ENCODE peak calls at places on chromosomes 7 and 10, in seven cellular contexts. X, D, Q, A, R, M and B are unnamed samples.

GRCh38 chr10:118966131-118967125 is 63.1 kb upstream of the NANOS1 start:
- DNase-seq in D (no peak), X (no peak), M (no peak), A (no peak), R (no peak), Q (no peak), B (peak; percentile 25)

GRCh38 chr10:86364551-86365345 is 1.8 kb downstream of the GRID1 start:
- DNase-seq in D (no peak), A (peak; percentile 58), M (peak; percentile 19), X (peak; percentile 79), Q (no peak), R (peak; percentile 64), B (no peak)

GRCh38 chr7:55415173-55415778 is 50.1 kb downstream of the LANCL2 start:
- DNase-seq in R (peak; percentile 80), D (peak; percentile 48), X (no peak), Q (peak; percentile 78), A (peak; percentile 76), M (peak; percentile 84), B (peak; percentile 68)

GRCh38 chr10:72254891-72255568 is 18.7 kb upstream of the DDIT4 start:
- DNase-seq in Q (peak; percentile 92), D (no peak), R (peak; percentile 98), A (peak; percentile 95), M (peak; percentile 96), X (peak; percentile 96), B (peak; percentile 94)

GRCh38 chr7:114409750-114410149 is 4.9 kb upstream of the FOXP2 start:
- DNase-seq in R (no peak), Q (no peak), D (no peak), X (no peak), M (no peak), A (no peak), B (no peak)

GRCh38 chr10:14063531-14064317 is 267.0 kb downstream of the FRMD4A start:
- DNase-seq in R (peak; percentile 72), M (no peak), Q (peak; percentile 41), A (no peak), D (peak; percentile 47), X (peak; percentile 73), B (no peak)

GRCh38 chr7:77351539-77352004 is 64.6 kb downstream of the GSAP start:
- DNase-seq in M (no peak), X (no peak), Q (no peak), D (no peak), R (no peak), A (no peak), B (peak; percentile 28)

GRCh38 chr10:70480254-70480861 is 1.8 kb downstream of the PALD1 start:
- DNase-seq in A (no peak), Q (no peak), R (no peak), M (peak; percentile 94), D (no peak), X (no peak), B (no peak)

GRCh38 chr7:149547126-149547525 is 49.5 kb upstream of the ZNF746 start:
- DNase-seq in A (no peak), M (no peak), X (no peak), Q (no peak), R (no peak), D (no peak), B (no peak)

GRCh38 chr10:33494694-33495093 is 160.2 kb upstream of the NRP1 start:
- DNase-seq in R (no peak), D (no peak), M (no peak), A (no peak), X (no peak), Q (no peak), B (no peak)

GRCh38 chr10:119658274-119658673 is 7.1 kb downstream of the BAG3 start:
- DNase-seq in Q (peak; percentile 87), R (peak; percentile 95), D (peak; percentile 71), A (peak; percentile 58), X (peak; percentile 95), M (peak; percentile 86), B (peak; percentile 80)

GRCh38 chr10:52043811-52044210 is 270.3 kb upstream of the DKK1 start:
- DNase-seq in D (no peak), M (no peak), Q (no peak), A (no peak), R (no peak), X (no peak), B (no peak)

GRCh38 chr10:79275431-79275851 is 71.8 kb upstream of the PPIF start:
- DNase-seq in M (peak; percentile 54), R (no peak), A (peak; percentile 74), D (no peak), X (no peak), Q (peak; percentile 71), B (peak; percentile 67)

GRCh38 chr10:50346947-50347346 is 95.6 kb upstream of the ASAH2 start:
- DNase-seq in A (no peak), R (no peak), D (no peak), Q (no peak), M (no peak), X (no peak), B (no peak)

GRCh38 chr10:13773043-13773442 is 186.3 kb downstream of the PRPF18 start:
- DNase-seq in X (no peak), A (no peak), Q (no peak), D (no peak), R (no peak), M (no peak), B (no peak)

GRCh38 chr10:12214763-12215218 is 18.8 kb downstream of the CDC123 start:
- DNase-seq in R (no peak), D (peak; percentile 24), Q (no peak), X (no peak), A (no peak), M (peak; percentile 40), B (no peak)

GRCh38 chr7:133783276-133783675 is 343.9 kb upstream of the LRGUK start:
- DNase-seq in Q (no peak), M (no peak), X (no peak), D (no peak), A (no peak), R (no peak), B (no peak)

GRCh38 chr10:71982269-71983178 is 18.3 kb downstream of the CHST3 start:
- DNase-seq in D (no peak), X (no peak), A (no peak), R (peak; percentile 41), Q (no peak), M (no peak), B (no peak)

GRCh38 chr7:155255660-155256059 is 42.0 kb upstream of the INSIG1 start:
- DNase-seq in X (no peak), Q (no peak), A (no peak), R (no peak), D (no peak), M (no peak), B (no peak)

GRCh38 chr7:155257482-155258232 is 40.0 kb upstream of the INSIG1 start:
- DNase-seq in X (peak; percentile 92), A (no peak), R (peak; percentile 93), M (peak; percentile 80), Q (peak; percentile 83), D (no peak), B (peak; percentile 66)

GRCh38 chr7:155258233-155258575 is 39.5 kb upstream of the INSIG1 start:
- DNase-seq in X (no peak), D (peak; percentile 37), Q (peak; percentile 65), M (peak; percentile 63), R (peak; percentile 81), A (no peak), B (no peak)

GRCh38 chr7:155256081-155256760 is 41.5 kb upstream of the INSIG1 start:
- DNase-seq in A (no peak), R (no peak), Q (no peak), D (no peak), M (no peak), X (no peak), B (no peak)

GRCh38 chr7:155256761-155257481 is 40.8 kb upstream of the INSIG1 start:
- DNase-seq in A (no peak), X (no peak), M (no peak), R (no peak), D (no peak), Q (no peak), B (no peak)
- H3K4me3 ChIP-seq in A (no peak overlapping the region), X (no peak overlapping the region), M (no peak overlapping the region), R (peak overlapping the region; percentile 32), D (no peak overlapping the region), Q (peak overlapping the region; percentile 47), B (peak overlapping the region; percentile 47)

DNA sequence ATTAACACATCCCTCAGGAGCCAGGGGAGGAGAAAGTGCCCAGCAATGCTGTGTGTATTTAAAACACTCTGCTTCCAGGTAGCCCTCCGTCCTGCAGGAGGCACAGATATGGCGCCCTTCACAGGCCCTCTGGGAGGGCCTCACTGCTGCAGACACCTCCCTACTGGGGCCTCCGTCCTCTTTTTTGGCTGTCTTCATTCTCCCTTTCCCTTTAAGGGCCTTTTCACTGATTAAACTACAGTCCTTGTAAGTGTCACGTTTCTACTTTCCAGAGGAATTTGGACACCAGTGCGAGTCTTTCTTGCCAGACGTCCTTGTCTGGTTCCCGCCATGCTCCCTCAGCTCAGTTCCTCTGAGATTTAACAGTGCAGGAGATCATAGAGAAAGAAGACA is 39.7 kb upstream of the MKRN1 start:
- DNase-seq in X (no peak), D (no peak), M (no peak), R (no peak), A (no peak), Q (no peak), B (no peak)
- H3K27ac ChIP-seq in X (no peak overlapping the region), D (no peak overlapping the region), M (no peak overlapping the region), R (no peak overlapping the region), A (no peak overlapping the region), Q (peak overlapping the region; percentile 36), B (peak overlapping the region; percentile 69)

DNA sequence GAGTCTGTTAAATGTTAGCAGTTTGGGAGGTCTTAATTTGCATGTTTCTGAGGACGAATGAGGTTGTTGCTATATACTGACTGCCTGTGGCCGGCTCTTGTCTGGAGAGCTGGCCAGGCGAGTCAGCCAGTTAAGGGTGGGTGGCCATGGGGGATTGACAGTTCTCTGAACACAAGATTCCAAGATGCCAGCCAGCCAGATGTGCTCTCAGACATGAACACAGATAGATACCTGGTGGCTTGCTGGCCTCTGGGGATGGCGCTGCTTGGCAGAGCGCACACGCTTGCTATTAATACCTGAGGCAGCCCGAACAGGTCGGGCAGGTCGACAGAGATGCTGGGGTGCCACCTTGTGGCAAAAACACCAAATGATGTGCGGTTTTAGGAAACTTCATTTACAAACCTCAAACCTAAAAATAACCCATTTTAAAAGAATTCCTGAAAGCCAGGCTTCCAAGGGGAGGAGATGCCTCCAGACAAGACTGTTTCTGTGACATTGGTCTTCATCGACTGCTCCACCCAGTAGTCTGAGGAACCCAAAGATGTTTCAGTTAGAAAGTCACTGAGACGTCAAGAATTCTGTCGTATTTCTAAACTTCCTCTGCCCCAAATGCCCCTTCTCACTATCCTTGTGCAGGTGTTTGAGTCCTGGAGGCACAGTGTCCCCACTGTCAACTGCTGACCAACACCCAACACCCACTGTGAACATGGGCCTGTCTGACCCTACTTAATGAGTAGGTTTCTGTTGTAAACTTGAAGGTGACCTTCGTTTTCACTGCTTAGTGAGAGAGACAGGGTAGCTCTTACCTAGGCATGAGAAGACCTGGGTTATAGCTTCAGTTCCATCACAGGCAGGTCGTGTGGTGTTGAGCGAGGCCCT is 123.4 kb downstream of the NT5C2 start:
- DNase-seq in D (no peak), R (peak; percentile 76), A (peak; percentile 60), M (peak; percentile 74), X (no peak), Q (peak; percentile 30), B (peak; percentile 36)
- TF ChIP-seq CTCF in D (peak; percentile 74), R (peak; percentile 62), A (peak; percentile 63), M (peak; percentile 64), X (peak; percentile 80), Q (peak; percentile 62), B (peak; percentile 70)

DNA sequence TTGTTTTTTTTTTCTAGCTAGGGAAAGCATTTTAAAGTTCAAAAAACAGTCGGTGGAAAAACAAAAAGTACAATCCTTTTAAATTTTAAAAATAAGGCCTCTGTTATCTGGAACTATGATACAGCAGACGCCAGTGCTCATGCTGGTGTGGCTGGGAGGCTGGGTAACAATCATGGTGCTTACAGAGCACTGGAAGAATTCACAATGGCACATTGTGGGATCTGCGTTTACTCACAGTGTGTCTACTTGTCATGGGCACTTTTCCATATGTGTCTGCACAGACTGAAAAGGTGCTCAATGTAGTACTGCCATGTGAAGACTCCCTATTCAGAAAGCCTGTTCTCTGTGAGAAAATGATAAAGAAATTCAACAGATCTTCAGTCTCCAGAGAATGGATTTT is 278.2 kb upstream of the IMMP2L start:
- DNase-seq in X (no peak), M (no peak), D (no peak), A (no peak), R (no peak), Q (no peak), B (no peak)
- H3K4me3 ChIP-seq in X (no peak overlapping the region), M (no peak overlapping the region), D (no peak overlapping the region), A (no peak overlapping the region), R (no peak overlapping the region), Q (no peak overlapping the region), B (no peak overlapping the region)